ENCODE peak calls at places on chromosomes 12 and 14, in seven cellular contexts. Q, N, H, L, A, J and K are unnamed samples.

GRCh38 chr12:114134922-114135321 is 168.8 kb upstream of the RBM19 start:
- DNase-seq in H (no peak), L (no peak), J (no peak), A (no peak), N (no peak), Q (no peak), K (no peak)

GRCh38 chr12:22631863-22632463 is 7.0 kb downstream of the ETNK1 start:
- DNase-seq in Q (no peak), A (no peak), L (peak), N (no peak), H (no peak), J (no peak), K (peak)

GRCh38 chr12:55957106-55957859 is 8.6 kb downstream of the PMEL start:
- DNase-seq in L (no peak), J (no peak), N (no peak), H (no peak), A (peak), Q (peak), K (no peak)

GRCh38 chr14:31580234-31580633 is 19.0 kb downstream of the NUBPL start:
- DNase-seq in J (no peak), H (no peak), Q (no peak), L (no peak), A (no peak), N (no peak), K (no peak)

GRCh38 chr12:66119229-66119869 is 11.2 kb downstream of the LLPH start:
- DNase-seq in L (peak), N (no peak), Q (no peak), J (no peak), H (no peak), A (no peak), K (no peak)

GRCh38 chr12:41962171-41962572 is 182.5 kb downstream of the GXYLT1 start:
- DNase-seq in L (no peak), H (no peak), N (no peak), J (peak), A (no peak), Q (no peak), K (no peak)

GRCh38 chr12:109027767-109028166 is 6.9 kb upstream of the SVOP start:
- DNase-seq in A (no peak), H (no peak), L (peak), J (no peak), Q (no peak), N (no peak), K (no peak)

GRCh38 chr14:99331796-99332195 is 59.8 kb upstream of the BCL11B start:
- DNase-seq in Q (no peak), A (no peak), J (no peak), L (no peak), H (no peak), N (no peak), K (no peak)

GRCh38 chr12:53624453-53624852 is 1.7 kb downstream of the ATF7 start:
- DNase-seq in J (no peak), N (no peak), Q (no peak), H (no peak), A (no peak), L (peak), K (no peak)

GRCh38 chr12:110579239-110579888 is 3.8 kb downstream of the PPTC7 start:
- DNase-seq in H (no peak), J (no peak), Q (no peak), N (no peak), L (no peak), A (no peak), K (no peak)

GRCh38 chr14:78644824-78645559 is 474.8 kb downstream of the NRXN3 start:
- DNase-seq in N (no peak), L (no peak), Q (no peak), J (no peak), H (no peak), A (no peak), K (no peak)

GRCh38 chr12:47370421-47370820 is 290.7 kb upstream of the AMIGO2 start:
- DNase-seq in J (no peak), Q (no peak), A (no peak), N (no peak), L (no peak), H (no peak), K (no peak)

GRCh38 chr12:73225941-73226340 is 953.8 kb downstream of the TRHDE start:
- DNase-seq in H (no peak), L (no peak), Q (no peak), A (no peak), N (no peak), J (no peak), K (no peak)

GRCh38 chr14:92948647-92949046 is 25.7 kb downstream of the CHGA start:
- DNase-seq in N (no peak), L (no peak), J (no peak), H (no peak), Q (no peak), A (no peak), K (no peak)

GRCh38 chr12:130956456-130957303 is 3.0 kb downstream of the ADGRD1 start:
- DNase-seq in J (no peak), N (no peak), A (no peak), Q (no peak), H (no peak), L (no peak), K (no peak)

GRCh38 chr12:153080-153746 is 60.7 kb downstream of the SLC6A12 start:
- DNase-seq in L (peak), N (no peak), A (peak), J (no peak), Q (peak), H (no peak), K (peak)

GRCh38 chr12:124581299-124581698 is 13.9 kb upstream of the NCOR2 start:
- DNase-seq in Q (no peak), A (no peak), N (no peak), J (no peak), L (no peak), H (no peak), K (no peak)

GRCh38 chr14:102187044-102187443 is 47.3 kb downstream of the WDR20 start:
- DNase-seq in N (no peak), H (no peak), Q (no peak), J (no peak), L (peak), A (no peak), K (peak)

GRCh38 chr12:87253157-87253556 is 776.0 kb downstream of the C12orf50 start:
- DNase-seq in Q (no peak), N (no peak), J (no peak), L (no peak), A (peak), H (no peak), K (no peak)

GRCh38 chr12:51275088-51275487 is 4.9 kb upstream of the SMAGP start:
- DNase-seq in A (no peak), N (no peak), L (no peak), J (no peak), Q (peak), H (no peak), K (no peak)

GRCh38 chr12:96876966-96877365 is 30.1 kb upstream of the NEDD1 start:
- DNase-seq in Q (no peak), A (no peak), N (no peak), H (no peak), J (no peak), L (peak), K (no peak)

GRCh38 chr12:5441497-5442236 is 9.8 kb downstream of the NTF3 start:
- DNase-seq in N (no peak), J (no peak), H (no peak), L (peak), Q (no peak), A (no peak), K (no peak)

GRCh38 chr12:40444174-40444573 is 219.4 kb downstream of the LRRK2 start:
- DNase-seq in L (no peak), H (no peak), Q (no peak), N (no peak), J (no peak), A (no peak), K (no peak)

GRCh38 chr12:99146730-99147129 is 500.8 kb upstream of the GARIN6 start:
- DNase-seq in Q (no peak), H (no peak), J (no peak), N (no peak), A (no peak), L (no peak), K (no peak)

GRCh38 chr12:4975574-4975973 is 65.9 kb downstream of the KCNA1 start:
- DNase-seq in A (no peak), L (no peak), H (no peak), J (no peak), N (no peak), Q (no peak), K (no peak)

GRCh38 chr12:62537544-62537943 is 70.9 kb downstream of the MON2 start:
- DNase-seq in A (peak), J (peak), L (peak), N (no peak), H (no peak), Q (no peak), K (peak)

GRCh38 chr12:19220861-19221466 is 91.4 kb downstream of the PLEKHA5 start:
- DNase-seq in H (no peak), J (no peak), N (no peak), Q (no peak), A (no peak), L (peak), K (no peak)

GRCh38 chr12:45773734-45774133 is 44.2 kb downstream of the ARID2 start:
- DNase-seq in N (no peak), J (no peak), H (no peak), L (no peak), A (no peak), Q (no peak), K (peak)

GRCh38 chr14:86739761-86740160 is 1209.8 kb downstream of the FLRT2 start:
- DNase-seq in L (no peak), N (no peak), J (no peak), Q (no peak), H (no peak), A (no peak), K (no peak)

GRCh38 chr12:47841506-47841905 is 21.8 kb upstream of the HDAC7 start:
- DNase-seq in H (no peak), Q (no peak), N (no peak), J (no peak), A (no peak), L (peak), K (no peak)

GRCh38 chr12:83016226-83016835 is 329.6 kb downstream of the TMTC2 start:
- DNase-seq in J (peak), H (no peak), L (peak), A (peak), N (no peak), Q (no peak), K (no peak)

GRCh38 chr12:104712968-104713367 is 245.1 kb downstream of the SLC41A2 start:
- DNase-seq in N (no peak), A (peak), J (no peak), Q (no peak), L (no peak), H (no peak), K (no peak)

GRCh38 chr12:124478985-124479645 is 88.3 kb downstream of the NCOR2 start:
- DNase-seq in J (peak), L (no peak), H (no peak), N (no peak), Q (no peak), A (no peak), K (peak)

GRCh38 chr12:59850268-59850667 is 254.4 kb downstream of the SLC16A7 start:
- DNase-seq in Q (no peak), L (no peak), J (no peak), N (no peak), H (no peak), A (no peak), K (no peak)

GRCh38 chr12:24600996-24601395 is 347.9 kb downstream of the BCAT1 start:
- DNase-seq in Q (no peak), J (no peak), A (no peak), N (no peak), L (peak), H (no peak), K (no peak)

GRCh38 chr14:63474844-63475243 is 68.3 kb downstream of the PPP2R5E start:
- DNase-seq in N (no peak), J (no peak), A (no peak), H (no peak), Q (no peak), L (no peak), K (peak)

GRCh38 chr14:74257078-74257987 is 18.1 kb downstream of the VSX2 start:
- DNase-seq in Q (peak), N (no peak), J (peak), H (no peak), A (peak), L (peak), K (peak)

DNA sequence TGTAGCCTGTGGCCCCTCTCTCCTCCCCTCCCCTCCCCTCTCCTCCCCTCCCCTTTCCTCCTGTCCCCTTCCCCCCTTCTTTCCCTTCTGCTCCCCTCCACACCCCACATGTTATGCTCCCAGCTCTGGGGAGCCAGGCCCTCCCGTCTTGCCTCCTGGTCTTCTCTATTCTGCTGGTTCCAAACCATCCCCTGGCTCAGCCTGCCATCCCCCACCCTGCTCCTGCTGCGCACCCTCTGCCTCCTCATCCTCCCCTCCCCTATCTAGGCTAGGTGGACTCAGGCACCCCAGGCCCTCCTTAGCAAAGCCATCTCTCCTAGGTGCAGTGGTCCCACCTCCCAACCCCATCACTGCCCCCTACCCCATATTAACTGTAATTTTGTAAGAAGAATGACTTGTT is 99.5 kb downstream of the CALM1 start:
- DNase-seq in J (no peak), H (no peak), Q (no peak), N (no peak), A (no peak), L (no peak), K (no peak)
- TF ChIP-seq POLR2A in J (no peak), H (no peak), Q (no peak), N (no peak), A (no peak), L (no peak), K (no peak)

GRCh38 chr14:64915025-64915424 is 770 bp downstream of the CHURC1 start:
- DNase-seq in N (no peak), L (no peak), H (no peak), A (no peak), Q (no peak), J (no peak), K (no peak)

GRCh38 chr14:64910847-64911495 is 3.3 kb upstream of the CHURC1 start:
- DNase-seq in L (peak), J (no peak), H (no peak), N (no peak), A (no peak), Q (no peak), K (peak)

GRCh38 chr14:64915797-64916196 is 1.5 kb downstream of the CHURC1 start:
- DNase-seq in A (no peak), L (no peak), N (no peak), J (no peak), H (no peak), Q (no peak), K (peak)

GRCh38 chr14:64912256-64912655 is 2.0 kb upstream of the CHURC1 start:
- DNase-seq in A (no peak), L (no peak), N (no peak), Q (no peak), H (no peak), J (no peak), K (peak)

DNA sequence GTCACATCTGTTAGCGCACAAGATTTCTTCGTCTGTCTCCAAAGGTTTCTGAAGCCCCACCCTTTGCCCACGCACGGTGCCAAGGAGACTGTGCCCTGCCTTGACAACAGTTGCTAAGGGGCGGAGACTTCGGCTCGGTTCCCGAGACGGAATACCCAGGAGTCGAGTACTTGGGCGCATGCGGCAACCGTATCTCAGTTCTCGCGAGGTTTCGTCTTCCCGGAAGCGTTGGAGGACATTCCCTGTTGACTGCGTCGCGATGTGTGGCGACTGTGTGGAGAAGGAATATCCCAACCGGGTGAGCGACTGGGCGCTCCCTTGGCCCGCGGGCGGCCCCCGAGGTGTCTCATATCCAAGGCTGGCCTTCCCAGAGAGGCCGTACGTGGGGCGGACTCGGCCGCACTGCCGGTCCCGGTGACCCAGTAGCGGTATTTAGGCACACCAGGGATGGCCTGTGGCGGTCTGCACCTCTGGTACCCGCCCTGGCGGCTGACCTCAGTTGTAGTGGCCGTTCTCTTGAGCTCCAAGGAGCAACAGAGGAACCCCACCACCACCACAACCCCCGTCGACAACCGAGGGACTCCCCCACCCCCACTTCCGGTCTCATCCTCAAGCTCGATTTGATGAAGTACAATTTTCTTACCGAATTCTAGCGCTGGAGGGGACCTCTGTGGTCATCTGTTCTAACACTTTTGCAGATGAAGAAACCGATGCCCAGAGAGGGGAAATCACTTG is at the start of gene CHURC1:
- DNase-seq in J (peak), N (peak), Q (peak), H (peak), L (peak), A (peak), K (peak)
- TF ChIP-seq POLR2A in J (peak), N (no peak), Q (peak), H (peak), L (peak), A (peak), K (peak)

GRCh38 chr12:76080729-76081415 is 3.6 kb downstream of the NAP1L1 start:
- DNase-seq in N (no peak), Q (no peak), L (no peak), A (no peak), J (no peak), H (no peak), K (peak)

GRCh38 chr12:76078748-76079147 is 5.7 kb downstream of the NAP1L1 start:
- DNase-seq in L (no peak), Q (no peak), H (no peak), N (no peak), J (no peak), A (no peak), K (peak)

GRCh38 chr12:76081909-76082308 is 2.6 kb downstream of the NAP1L1 start:
- DNase-seq in H (no peak), Q (no peak), L (no peak), A (no peak), J (no peak), N (no peak), K (no peak)

GRCh38 chr12:76083246-76083735 is 1.2 kb downstream of the NAP1L1 start:
- DNase-seq in J (no peak), H (no peak), N (no peak), L (no peak), Q (no peak), A (no peak), K (no peak)

GRCh38 chr12:76080017-76080728 is 4.3 kb downstream of the NAP1L1 start:
- DNase-seq in N (no peak), A (no peak), H (no peak), J (no peak), L (peak), Q (no peak), K (no peak)
- TF ChIP-seq POLR2A in N (no peak), A (no peak), H (no peak), J (no peak), L (no peak), Q (no peak), K (no peak)

DNA sequence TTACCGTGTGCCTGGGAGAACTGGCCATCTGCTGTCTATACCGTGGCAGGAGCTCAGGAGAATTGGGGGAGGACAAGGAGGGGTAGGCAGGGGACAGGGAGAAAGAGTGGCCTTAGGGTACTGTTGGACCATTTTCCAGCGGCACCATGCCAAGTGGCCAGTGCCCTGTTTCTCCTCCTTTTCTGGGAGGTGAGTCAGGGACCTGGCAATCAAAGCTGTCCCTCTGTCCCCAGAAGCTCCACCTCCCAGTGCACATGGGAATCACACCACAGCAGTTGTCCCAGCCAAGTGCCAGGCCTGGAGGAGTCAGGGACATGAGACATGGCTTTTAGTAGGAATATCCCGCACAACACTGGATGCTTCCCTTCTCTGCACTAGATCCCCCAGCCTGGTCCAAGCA is 118.0 kb downstream of the GCH1 start:
- DNase-seq in Q (no peak), L (no peak), N (no peak), J (no peak), A (no peak), H (no peak), K (no peak)
- TF ChIP-seq POLR2A in Q (no peak), L (no peak), N (no peak), J (no peak), A (no peak), H (no peak), K (no peak)

GRCh38 chr12:77120695-77121094 is 55.3 kb upstream of the E2F7 start:
- DNase-seq in H (no peak), Q (no peak), J (no peak), L (peak), A (no peak), N (no peak), K (no peak)
- TF ChIP-seq POLR2A in H (no peak), Q (no peak), J (no peak), L (no peak), A (no peak), N (no peak), K (no peak)

GRCh38 chr12:12214635-12215131 is 52.2 kb downstream of the LRP6 start:
- DNase-seq in L (peak), A (no peak), H (peak), J (no peak), Q (no peak), N (no peak), K (peak)

GRCh38 chr12:12217018-12217359 is 49.9 kb downstream of the LRP6 start:
- DNase-seq in H (no peak), Q (no peak), N (no peak), L (no peak), J (no peak), A (no peak), K (no peak)

GRCh38 chr12:12212769-12213168 is 54.1 kb downstream of the LRP6 start:
- DNase-seq in Q (no peak), H (no peak), L (no peak), N (no peak), A (no peak), J (no peak), K (no peak)

GRCh38 chr12:12216349-12217017 is 50.4 kb downstream of the LRP6 start:
- DNase-seq in J (no peak), L (peak), H (no peak), Q (no peak), N (no peak), A (no peak), K (peak)

GRCh38 chr12:12214201-12214600 is 52.6 kb downstream of the LRP6 start:
- DNase-seq in A (no peak), Q (no peak), J (no peak), L (no peak), N (no peak), H (no peak), K (no peak)
- TF ChIP-seq POLR2A in A (no peak), Q (no peak), J (no peak), L (no peak), N (no peak), H (no peak), K (no peak)